ENCODE peak calls at places on chromosome X, in seven cellular contexts. X is heart right ventricle, S is aorta, P is AG08396, W is C1 segment of cervical spinal cord, I is NCI-H2171, E is body of pancreas. F is an unnamed sample.

GRCh38 chrX:18956322-18957032 is 27.4 kb downstream of the PHKA2 start:
- DNase-seq in P (no peak), I (no peak), X (no peak), S (no peak), E (no peak), W (no peak), F (no peak)

GRCh38 chrX:150165776-150166610 is 197.1 kb upstream of the MAMLD1 start:
- DNase-seq in S (no peak), W (no peak), I (no peak), X (no peak), P (no peak), E (no peak), F (no peak)

GRCh38 chrX:80282535-80282934 is 137.7 kb upstream of the TENT5D start:
- DNase-seq in W (no peak), S (no peak), E (no peak), I (no peak), X (no peak), P (no peak), F (no peak)

GRCh38 chrX:2414384-2414783 is 86.4 kb downstream of the DHRSX start:
- DNase-seq in E (no peak), S (no peak), W (no peak), X (no peak), I (no peak), P (no peak), F (no peak)

GRCh38 chrX:30085571-30085970 is 129.8 kb upstream of the MAGEB2 start:
- DNase-seq in I (no peak), S (no peak), X (no peak), W (no peak), E (no peak), P (no peak), F (no peak)

GRCh38 chrX:48958635-48959094 is 1.3 kb upstream of the OTUD5 start:
- DNase-seq in P (peak), E (peak), X (peak), I (no peak), S (peak), W (no peak), F (peak)

GRCh38 chrX:130172127-130172834 is 519 bp downstream of the RAB33A start:
- DNase-seq in X (no peak), S (no peak), P (no peak), W (no peak), E (no peak), I (no peak), F (no peak)

GRCh38 chrX:33339219-33339618 is 127.9 kb upstream of the DMD start:
- DNase-seq in P (no peak), X (no peak), W (no peak), S (no peak), I (no peak), E (no peak), F (no peak)

GRCh38 chrX:11293113-11293512 is at the start of gene AMELX:
- DNase-seq in S (no peak), X (no peak), E (no peak), P (no peak), W (no peak), I (no peak), F (no peak)

GRCh38 chrX:18354369-18355329 is at the start of gene SCML2:
- DNase-seq in S (no peak), I (peak), E (peak), P (peak), X (peak), W (no peak), F (no peak)

GRCh38 chrX:35098419-35098818 is 155.8 kb downstream of the FAM47B start:
- DNase-seq in X (no peak), E (no peak), S (no peak), I (no peak), P (no peak), W (no peak), F (no peak)

GRCh38 chrX:49316085-49316484 is 5.8 kb upstream of the GAGE12J start:
- DNase-seq in E (no peak), S (no peak), W (no peak), I (no peak), P (no peak), X (no peak), F (no peak)

GRCh38 chrX:22109442-22109841 is 77.3 kb downstream of the PHEX start:
- DNase-seq in I (no peak), X (no peak), W (no peak), P (peak), E (no peak), S (no peak), F (no peak)

GRCh38 chrX:153333271-153333670 is 682 bp upstream of the ZNF275 start:
- DNase-seq in P (no peak), X (no peak), W (no peak), I (no peak), E (no peak), S (no peak), F (no peak)

GRCh38 chrX:1597345-1598020 is 6.1 kb downstream of the AKAP17A start:
- DNase-seq in S (no peak), I (no peak), X (no peak), E (no peak), P (no peak), W (no peak), F (no peak)

GRCh38 chrX:65673857-65674350 is 6.5 kb downstream of the MSN start:
- DNase-seq in S (no peak), W (no peak), X (no peak), P (no peak), E (no peak), I (no peak), F (no peak)

F was measured in tibial artery.